ENCODE peak calls at places on chromosomes 11 and 22, in four cellular contexts. One of them, this sample, is unnamed.

GRCh38 chr11:17932472-17932871 is 80.4 kb downstream of the SERGEF start:
- DNase-seq in NAMALWA: no peak
- DNase-seq in GM12865: no peak
- DNase-seq in GM03348: no peak
- DNase-seq in this sample: no peak

GRCh38 chr11:16786131-16786530 is 47.7 kb downstream of the C11orf58 start:
- DNase-seq in GM12865: no peak
- DNase-seq in GM03348: no peak
- DNase-seq in NAMALWA: no peak
- DNase-seq in this sample: no peak

GRCh38 chr11:2993000-2993330 is 836 bp upstream of the NAP1L4 start:
- DNase-seq in GM12865: no peak
- DNase-seq in NAMALWA: no peak
- DNase-seq in GM03348: no peak
- DNase-seq in this sample: no peak

GRCh38 chr22:27792452-27793165 is 8.9 kb downstream of the MN1 start:
- DNase-seq in NAMALWA: no peak
- DNase-seq in GM12865: no peak
- DNase-seq in GM03348: no peak
- DNase-seq in this sample: no peak

GRCh38 chr11:1791912-1792311 is 28.2 kb upstream of the CTSD start:
- DNase-seq in GM03348: no peak
- DNase-seq in GM12865: no peak
- DNase-seq in NAMALWA: no peak
- DNase-seq in this sample: no peak

GRCh38 chr11:61949169-61950034 is 749 bp upstream of the BEST1 start:
- DNase-seq in GM03348: peak
- DNase-seq in GM12865: peak
- DNase-seq in NAMALWA: peak
- DNase-seq in this sample: peak

GRCh38 chr11:130178441-130178971 is 18.9 kb downstream of the ST14 start:
- DNase-seq in GM03348: no peak
- DNase-seq in GM12865: no peak
- DNase-seq in NAMALWA: peak
- DNase-seq in this sample: peak

GRCh38 chr11:126514061-126514713 is 158.7 kb downstream of the ST3GAL4 start:
- DNase-seq in GM12865: no peak
- DNase-seq in GM03348: peak
- DNase-seq in NAMALWA: no peak
- DNase-seq in this sample: no peak

GRCh38 chr11:876550-876949 is 33.9 kb downstream of the TSPAN4 start:
- DNase-seq in GM03348: no peak
- DNase-seq in GM12865: no peak
- DNase-seq in NAMALWA: no peak
- DNase-seq in this sample: peak

GRCh38 chr11:107659310-107659709 is 52.5 kb downstream of the SLN start:
- DNase-seq in GM12865: no peak
- DNase-seq in NAMALWA: no peak
- DNase-seq in GM03348: no peak
- DNase-seq in this sample: no peak

GRCh38 chr11:61711493-61711892 is 31.3 kb downstream of the DAGLA start:
- DNase-seq in GM12865: no peak
- DNase-seq in GM03348: no peak
- DNase-seq in NAMALWA: no peak
- DNase-seq in this sample: no peak

GRCh38 chr11:124086447-124086846 is 28.8 kb upstream of the VWA5A start:
- DNase-seq in NAMALWA: no peak
- DNase-seq in GM12865: no peak
- DNase-seq in GM03348: no peak
- DNase-seq in this sample: no peak

GRCh38 chr11:43736502-43737193 is 56.1 kb downstream of the HSD17B12 start:
- DNase-seq in NAMALWA: no peak
- DNase-seq in GM12865: no peak
- DNase-seq in GM03348: peak
- DNase-seq in this sample: no peak

GRCh38 chr11:57624864-57625263 is 24.8 kb downstream of the YPEL4 start:
- DNase-seq in GM12865: no peak
- DNase-seq in NAMALWA: no peak
- DNase-seq in GM03348: no peak
- DNase-seq in this sample: no peak

GRCh38 chr11:75352417-75353206 is 1.2 kb upstream of the ARRB1 start:
- DNase-seq in GM12865: peak
- DNase-seq in GM03348: no peak
- DNase-seq in NAMALWA: no peak
- DNase-seq in this sample: no peak

GRCh38 chr22:28799834-28800307 is 498 bp downstream of the XBP1 start:
- DNase-seq in GM12865: peak
- DNase-seq in NAMALWA: no peak
- DNase-seq in GM03348: peak
- DNase-seq in this sample: peak

This sample was measured in thyroid gland.